ENCODE peak calls at places on chromosomes 4 and X, in six cellular contexts. One of them, this sample, is unnamed.

GRCh38 chr4:156390599-156391296 is 437.1 kb upstream of the CTSO start:
- DNase-seq in Peyer's patch: no peak
- DNase-seq in upper lobe of left lung: no peak
- DNase-seq in IMR-90: no peak
- DNase-seq in spleen: no peak
- DNase-seq in heart left ventricle: no peak
- DNase-seq in this sample: no peak

GRCh38 chr4:152640058-152640921 is 39.5 kb downstream of the TMEM154 start:
- DNase-seq in spleen: no peak
- DNase-seq in IMR-90: peak
- DNase-seq in heart left ventricle: no peak
- DNase-seq in Peyer's patch: no peak
- DNase-seq in upper lobe of left lung: no peak
- DNase-seq in this sample: no peak

GRCh38 chr4:98728433-98728832 is 70.0 kb upstream of the TSPAN5 start:
- DNase-seq in IMR-90: peak
- DNase-seq in upper lobe of left lung: no peak
- DNase-seq in Peyer's patch: no peak
- DNase-seq in heart left ventricle: no peak
- DNase-seq in spleen: no peak
- DNase-seq in this sample: no peak

GRCh38 chrX:23779025-23779424 is 3.9 kb upstream of the SAT1 start:
- DNase-seq in IMR-90: peak
- DNase-seq in spleen: no peak
- DNase-seq in upper lobe of left lung: no peak
- DNase-seq in heart left ventricle: no peak
- DNase-seq in Peyer's patch: no peak
- DNase-seq in this sample: no peak

GRCh38 chr4:135244605-135245146 is 1043.1 kb upstream of the PABPC4L start:
- DNase-seq in IMR-90: no peak
- DNase-seq in Peyer's patch: no peak
- DNase-seq in spleen: no peak
- DNase-seq in upper lobe of left lung: no peak
- DNase-seq in heart left ventricle: no peak
- DNase-seq in this sample: no peak

GRCh38 chr4:70632028-70632427 is 3.5 kb downstream of the ENAM start:
- DNase-seq in IMR-90: peak
- DNase-seq in Peyer's patch: no peak
- DNase-seq in heart left ventricle: no peak
- DNase-seq in upper lobe of left lung: no peak
- DNase-seq in spleen: no peak
- DNase-seq in this sample: no peak

GRCh38 chr4:1502501-1502886 is 96.3 kb upstream of the NKX1-1 start:
- DNase-seq in upper lobe of left lung: no peak
- DNase-seq in Peyer's patch: no peak
- DNase-seq in IMR-90: no peak
- DNase-seq in heart left ventricle: peak
- DNase-seq in spleen: no peak
- DNase-seq in this sample: no peak

GRCh38 chr4:124684301-124684700 is 28.2 kb downstream of the ANKRD50 start:
- DNase-seq in heart left ventricle: no peak
- DNase-seq in spleen: no peak
- DNase-seq in IMR-90: peak
- DNase-seq in Peyer's patch: no peak
- DNase-seq in upper lobe of left lung: no peak
- DNase-seq in this sample: no peak

GRCh38 chrX:44223150-44223549 is 120.3 kb downstream of the EFHC2 start:
- DNase-seq in heart left ventricle: no peak
- DNase-seq in Peyer's patch: no peak
- DNase-seq in upper lobe of left lung: no peak
- DNase-seq in IMR-90: peak
- DNase-seq in spleen: no peak
- DNase-seq in this sample: no peak

GRCh38 chr4:85720736-85721135 is 245.8 kb downstream of the ARHGAP24 start:
- DNase-seq in Peyer's patch: no peak
- DNase-seq in heart left ventricle: no peak
- DNase-seq in upper lobe of left lung: no peak
- DNase-seq in spleen: no peak
- DNase-seq in IMR-90: peak
- DNase-seq in this sample: no peak

GRCh38 chr4:93480452-93480851 is 348.1 kb upstream of the ATOH1 start:
- DNase-seq in heart left ventricle: no peak
- DNase-seq in spleen: no peak
- DNase-seq in upper lobe of left lung: no peak
- DNase-seq in Peyer's patch: no peak
- DNase-seq in IMR-90: no peak
- DNase-seq in this sample: no peak

GRCh38 chr4:120921456-120922389 is 803 bp downstream of the PRDM5 start:
- DNase-seq in upper lobe of left lung: peak
- DNase-seq in Peyer's patch: no peak
- DNase-seq in heart left ventricle: peak
- DNase-seq in IMR-90: peak
- DNase-seq in spleen: peak
- DNase-seq in this sample: no peak
- TF ChIP-seq POLR2A in upper lobe of left lung: peak
- TF ChIP-seq POLR2A in Peyer's patch: no peak
- TF ChIP-seq POLR2A in heart left ventricle: no peak
- TF ChIP-seq POLR2A in IMR-90: peak
- TF ChIP-seq POLR2A in spleen: no peak
- TF ChIP-seq POLR2A in this sample: no peak

GRCh38 chrX:46547857-46548256 is 2.6 kb upstream of the ZNF674 start:
- DNase-seq in heart left ventricle: no peak
- DNase-seq in IMR-90: peak
- DNase-seq in upper lobe of left lung: no peak
- DNase-seq in spleen: no peak
- DNase-seq in Peyer's patch: no peak
- DNase-seq in this sample: no peak

GRCh38 chrX:46549914-46550313 is 4.7 kb upstream of the ZNF674 start:
- DNase-seq in upper lobe of left lung: no peak
- DNase-seq in Peyer's patch: no peak
- DNase-seq in IMR-90: no peak
- DNase-seq in heart left ventricle: no peak
- DNase-seq in spleen: no peak
- DNase-seq in this sample: no peak

GRCh38 chrX:46543441-46543840 is 1.8 kb downstream of the ZNF674 start:
- DNase-seq in Peyer's patch: no peak
- DNase-seq in IMR-90: no peak
- DNase-seq in spleen: no peak
- DNase-seq in upper lobe of left lung: no peak
- DNase-seq in heart left ventricle: no peak
- DNase-seq in this sample: no peak

DNA sequence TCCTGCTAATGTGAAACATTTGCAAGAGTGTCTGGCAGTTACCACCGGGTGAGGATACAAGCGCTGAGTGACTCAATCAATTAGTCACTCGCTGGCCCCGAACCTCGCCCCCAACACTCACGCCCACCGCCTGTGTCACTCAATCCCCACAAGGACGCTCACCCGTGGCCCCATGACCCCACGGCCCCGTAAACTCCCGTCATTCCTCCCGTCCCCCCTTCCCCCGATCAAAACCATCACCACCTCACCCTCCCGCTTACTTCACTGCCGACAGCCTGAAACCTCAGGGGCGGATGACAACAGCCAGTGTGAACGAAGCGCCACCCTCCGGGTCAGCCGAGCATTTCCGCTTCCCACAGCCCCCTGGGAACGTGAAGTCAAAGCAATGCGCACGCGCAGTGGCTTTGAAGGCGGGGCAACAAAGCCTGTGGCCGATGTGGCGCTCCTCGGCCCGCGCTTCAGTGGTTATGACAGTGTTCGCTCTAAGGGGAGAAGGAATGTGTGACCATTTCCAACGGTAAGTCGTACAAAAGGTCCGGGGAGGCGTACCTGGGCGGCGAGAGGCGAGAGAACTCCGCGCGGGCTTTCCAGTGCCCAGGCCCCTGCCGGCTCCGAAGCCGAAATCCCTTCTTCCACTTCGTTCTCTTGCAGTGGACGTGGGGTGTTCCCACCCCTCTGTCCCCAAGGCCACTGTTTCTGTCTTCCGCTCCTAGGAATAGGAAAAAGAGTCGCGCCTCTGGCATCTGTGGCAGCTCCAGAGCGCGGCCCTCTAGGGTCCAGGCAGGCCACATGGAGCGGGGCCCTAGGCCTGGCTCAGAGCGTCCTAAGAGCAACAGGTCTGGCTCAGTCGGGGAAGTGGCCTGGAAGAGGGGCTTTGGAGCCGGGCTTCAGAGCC is at the start of gene ZNF674:
- DNase-seq in spleen: peak
- DNase-seq in heart left ventricle: peak
- DNase-seq in upper lobe of left lung: peak
- DNase-seq in IMR-90: peak
- DNase-seq in Peyer's patch: peak
- DNase-seq in this sample: peak
- TF ChIP-seq POLR2A in spleen: no peak
- TF ChIP-seq POLR2A in heart left ventricle: no peak
- TF ChIP-seq POLR2A in upper lobe of left lung: peak
- TF ChIP-seq POLR2A in IMR-90: peak
- TF ChIP-seq POLR2A in Peyer's patch: peak
- TF ChIP-seq POLR2A in this sample: peak

GRCh38 chrX:130083656-130084382 is 26.5 kb downstream of the ELF4 start:
- DNase-seq in spleen: peak
- DNase-seq in upper lobe of left lung: no peak
- DNase-seq in IMR-90: no peak
- DNase-seq in Peyer's patch: peak
- DNase-seq in heart left ventricle: no peak
- DNase-seq in this sample: no peak
- TF ChIP-seq POLR2A in spleen: no peak
- TF ChIP-seq POLR2A in upper lobe of left lung: no peak
- TF ChIP-seq POLR2A in IMR-90: no peak
- TF ChIP-seq POLR2A in Peyer's patch: no peak
- TF ChIP-seq POLR2A in heart left ventricle: no peak
- TF ChIP-seq POLR2A in this sample: no peak

GRCh38 chrX:13103914-13104274 is 59.5 kb upstream of the FAM9C start:
- DNase-seq in IMR-90: no peak
- DNase-seq in spleen: no peak
- DNase-seq in Peyer's patch: no peak
- DNase-seq in heart left ventricle: no peak
- DNase-seq in upper lobe of left lung: no peak
- DNase-seq in this sample: no peak

GRCh38 chrX:13102636-13103035 is 58.2 kb upstream of the FAM9C start:
- DNase-seq in Peyer's patch: no peak
- DNase-seq in upper lobe of left lung: no peak
- DNase-seq in spleen: no peak
- DNase-seq in heart left ventricle: no peak
- DNase-seq in IMR-90: peak
- DNase-seq in this sample: no peak

GRCh38 chrX:13099121-13099520 is 54.7 kb upstream of the FAM9C start:
- DNase-seq in IMR-90: no peak
- DNase-seq in Peyer's patch: no peak
- DNase-seq in heart left ventricle: no peak
- DNase-seq in upper lobe of left lung: no peak
- DNase-seq in spleen: no peak
- DNase-seq in this sample: no peak

GRCh38 chrX:13103111-13103913 is 58.9 kb upstream of the FAM9C start:
- DNase-seq in heart left ventricle: no peak
- DNase-seq in Peyer's patch: no peak
- DNase-seq in IMR-90: no peak
- DNase-seq in spleen: no peak
- DNase-seq in upper lobe of left lung: no peak
- DNase-seq in this sample: no peak

GRCh38 chrX:13101439-13102139 is 57.2 kb upstream of the FAM9C start:
- DNase-seq in Peyer's patch: peak
- DNase-seq in spleen: peak
- DNase-seq in upper lobe of left lung: no peak
- DNase-seq in IMR-90: peak
- DNase-seq in heart left ventricle: peak
- DNase-seq in this sample: no peak
- TF ChIP-seq POLR2A in Peyer's patch: peak
- TF ChIP-seq POLR2A in spleen: no peak
- TF ChIP-seq POLR2A in upper lobe of left lung: peak
- TF ChIP-seq POLR2A in IMR-90: no peak
- TF ChIP-seq POLR2A in heart left ventricle: no peak
- TF ChIP-seq POLR2A in this sample: no peak

GRCh38 chrX:54182864-54183613 is at the start of gene FAM120C:
- DNase-seq in upper lobe of left lung: peak
- DNase-seq in heart left ventricle: peak
- DNase-seq in spleen: peak
- DNase-seq in IMR-90: peak
- DNase-seq in Peyer's patch: peak
- DNase-seq in this sample: peak
- TF ChIP-seq POLR2A in upper lobe of left lung: peak
- TF ChIP-seq POLR2A in heart left ventricle: no peak
- TF ChIP-seq POLR2A in spleen: no peak
- TF ChIP-seq POLR2A in IMR-90: peak
- TF ChIP-seq POLR2A in Peyer's patch: no peak
- TF ChIP-seq POLR2A in this sample: no peak